ENCODE peak calls at places on chromosomes 1 and 21, in nine cellular contexts. S, P, Z, F, N, L, T, A and J are unnamed samples.

GRCh38 chr1:153683853-153684252 is 5.4 kb downstream of the NPR1 start:
- DNase-seq in A (no peak), T (no peak), Z (peak), F (peak), P (peak), N (peak), L (no peak), S (no peak), J (no peak)

GRCh38 chr1:246971322-246971721 is 36.5 kb downstream of the ZNF695 start:
- DNase-seq in Z (peak), P (peak), L (peak), A (peak), N (peak), S (no peak), F (peak), T (peak), J (peak)

GRCh38 chr1:46533179-46533864 is 18.1 kb downstream of the KNCN start:
- DNase-seq in A (peak), L (no peak), S (peak), P (peak), Z (peak), F (no peak), T (no peak), N (peak), J (peak)

GRCh38 chr1:169361281-169361680 is 6.3 kb downstream of the NME7 start:
- DNase-seq in L (peak), F (no peak), Z (peak), P (peak), S (no peak), A (no peak), N (no peak), T (no peak), J (no peak)

GRCh38 chr1:162878000-162878596 is 17.1 kb upstream of the CCDC190 start:
- DNase-seq in N (peak), A (no peak), P (peak), T (peak), L (peak), S (peak), F (peak), Z (peak), J (peak)

GRCh38 chr1:113940365-113941244 is 11.5 kb downstream of the HIPK1 start:
- DNase-seq in A (no peak), S (no peak), N (no peak), L (no peak), T (no peak), F (no peak), P (no peak), Z (no peak), J (no peak)

GRCh38 chr21:44078411-44078981 is 28.7 kb upstream of the PWP2 start:
- DNase-seq in L (no peak), T (no peak), P (no peak), S (no peak), F (no peak), A (no peak), Z (no peak), N (no peak), J (no peak)

GRCh38 chr1:237580726-237581125 is 310.0 kb downstream of the ZP4 start:
- DNase-seq in P (no peak), T (no peak), F (no peak), L (no peak), N (no peak), Z (peak), S (no peak), A (no peak), J (no peak)

GRCh38 chr1:226332947-226333346 is 24.0 kb upstream of the LIN9 start:
- DNase-seq in Z (peak), N (no peak), S (no peak), P (peak), L (no peak), T (no peak), F (peak), A (no peak), J (no peak)

GRCh38 chr1:36151845-36152203 is 2.5 kb upstream of the TRAPPC3 start:
- DNase-seq in F (no peak), N (peak), Z (no peak), A (no peak), S (no peak), T (no peak), P (peak), L (no peak), J (no peak)

GRCh38 chr1:38334930-38335592 is 288.5 kb upstream of the POU3F1 start:
- DNase-seq in T (no peak), F (no peak), A (no peak), N (no peak), Z (no peak), L (no peak), S (no peak), P (no peak), J (no peak)

GRCh38 chr1:66237722-66238479 is 296.1 kb upstream of the SGIP1 start:
- DNase-seq in T (no peak), P (peak), L (no peak), Z (no peak), S (no peak), A (no peak), F (no peak), N (peak), J (no peak)

GRCh38 chr1:233166896-233167295 is 128.6 kb downstream of the PCNX2 start:
- DNase-seq in P (peak), L (peak), S (no peak), F (no peak), T (no peak), N (no peak), Z (no peak), A (no peak), J (no peak)

GRCh38 chr1:228280961-228281591 is 73.2 kb downstream of the OBSCN start:
- DNase-seq in F (no peak), A (no peak), N (peak), Z (no peak), S (no peak), P (no peak), T (peak), L (no peak), J (no peak)

GRCh38 chr1:164802573-164803282 is 243.7 kb downstream of the PBX1 start:
- DNase-seq in P (no peak), A (no peak), N (no peak), T (no peak), F (no peak), L (no peak), S (no peak), Z (no peak), J (no peak)

GRCh38 chr1:220113136-220113695 is 19.3 kb downstream of the IARS2 start:
- DNase-seq in S (no peak), A (no peak), F (peak), L (peak), Z (peak), T (no peak), P (peak), N (peak), J (peak)

GRCh38 chr1:1019122-1019999 is 559 bp upstream of the AGRN start:
- DNase-seq in Z (peak), A (peak), N (peak), S (peak), L (peak), F (peak), P (peak), T (peak), J (peak)

GRCh38 chr1:180916012-180916770 is 3.5 kb downstream of the KIAA1614 start:
- DNase-seq in A (no peak), L (no peak), S (no peak), Z (no peak), P (no peak), T (no peak), N (no peak), F (no peak), J (no peak)

GRCh38 chr1:23611601-23612327 is 52.5 kb upstream of the ID3 start:
- DNase-seq in P (no peak), Z (no peak), T (no peak), F (no peak), A (no peak), N (no peak), S (no peak), L (no peak), J (no peak)

GRCh38 chr1:117060441-117061317 is 553 bp downstream of the TTF2 start:
- DNase-seq in Z (peak), T (no peak), P (peak), F (peak), S (peak), N (peak), L (peak), A (no peak), J (peak)

GRCh38 chr21:43034098-43034497 is 41.5 kb downstream of the CBS start:
- DNase-seq in F (peak), S (no peak), L (no peak), A (no peak), P (peak), T (no peak), Z (peak), N (no peak), J (peak)

GRCh38 chr1:27299385-27300252 is 22.3 kb upstream of the TMEM222 start:
- DNase-seq in F (peak), Z (peak), A (no peak), S (no peak), T (peak), L (peak), N (peak), P (peak), J (peak)